ENCODE peak calls at places on chromosomes 3 and 15, in four cellular contexts. Q, U, D and C are unnamed samples.

GRCh38 chr15:34647569-34648334 is 64.3 kb upstream of the GOLGA8B start:
- DNase-seq in Q (no peak), U (no peak), D (no peak), C (no peak)

GRCh38 chr15:33506781-33507180 is 196.0 kb downstream of the RYR3 start:
- DNase-seq in Q (peak; percentile 2), U (no peak), D (no peak), C (no peak)

GRCh38 chr15:101114146-101114545 is 137.7 kb downstream of the CHSY1 start:
- DNase-seq in Q (no peak), U (no peak), D (no peak), C (no peak)

GRCh38 chr15:68518785-68519430 is 59.9 kb upstream of the CORO2B start:
- DNase-seq in Q (no peak), U (no peak), D (no peak), C (no peak)

GRCh38 chr3:49183873-49184272 is 12.5 kb downstream of the KLHDC8B start:
- DNase-seq in Q (no peak), U (no peak), D (no peak), C (no peak)

GRCh38 chr15:56797720-56798275 is 64.5 kb upstream of the ZNF280D start:
- DNase-seq in Q (no peak), U (no peak), D (peak; percentile 35), C (no peak)

GRCh38 chr3:64909011-64909410 is 221.2 kb upstream of the ADAMTS9 start:
- DNase-seq in Q (no peak), U (no peak), D (no peak), C (no peak)

GRCh38 chr3:106013971-106014370 is 145.2 kb upstream of the CBLB start:
- DNase-seq in Q (peak; percentile 83), U (peak; percentile 61), D (peak; percentile 81), C (peak; percentile 95)

GRCh38 chr3:24518990-24519367 is 24.3 kb upstream of the THRB start:
- DNase-seq in Q (no peak), U (no peak), D (no peak), C (no peak)

GRCh38 chr3:112017081-112017480 is 17.5 kb upstream of the TMPRSS7 start:
- DNase-seq in Q (no peak), U (no peak), D (no peak), C (no peak)

GRCh38 chr15:82553846-82554245 is 13.6 kb upstream of the RPS17 start:
- DNase-seq in Q (no peak), U (no peak), D (no peak), C (no peak)

GRCh38 chr3:42502429-42503250 is at the start of gene VIPR1:
- DNase-seq in Q (no peak), U (peak; percentile 93), D (no peak), C (no peak)

GRCh38 chr3:61730058-61730457 is 168.7 kb downstream of the PTPRG start:
- DNase-seq in Q (no peak), U (no peak), D (no peak), C (no peak)

GRCh38 chr3:139937674-139938279 is 2.8 kb downstream of the CLSTN2 start:
- DNase-seq in Q (peak; percentile 1), U (peak; percentile 65), D (peak; percentile 58), C (peak; percentile 2)

GRCh38 chr3:150319900-150320299 is 88.2 kb upstream of the TSC22D2 start:
- DNase-seq in Q (peak; percentile 83), U (peak; percentile 81), D (peak; percentile 95), C (peak; percentile 96)

GRCh38 chr15:85690546-85691226 is 104.0 kb downstream of the KLHL25 start:
- DNase-seq in Q (no peak), U (no peak), D (no peak), C (no peak)

GRCh38 chr3:168048414-168049330 is 47.1 kb downstream of the GOLIM4 start:
- DNase-seq in Q (no peak), U (no peak), D (no peak), C (no peak)

GRCh38 chr3:124504332-124505059 is 225.8 kb upstream of the UMPS start:
- DNase-seq in Q (peak; percentile 3), U (no peak), D (peak; percentile 39), C (peak; percentile 58)

GRCh38 chr3:288383-288782 is 91.8 kb downstream of the CHL1 start:
- DNase-seq in Q (no peak), U (no peak), D (no peak), C (no peak)

GRCh38 chr15:48617619-48618018 is 27.9 kb downstream of the FBN1 start:
- DNase-seq in Q (peak; percentile 90), U (no peak), D (peak; percentile 98), C (no peak)

DNA sequence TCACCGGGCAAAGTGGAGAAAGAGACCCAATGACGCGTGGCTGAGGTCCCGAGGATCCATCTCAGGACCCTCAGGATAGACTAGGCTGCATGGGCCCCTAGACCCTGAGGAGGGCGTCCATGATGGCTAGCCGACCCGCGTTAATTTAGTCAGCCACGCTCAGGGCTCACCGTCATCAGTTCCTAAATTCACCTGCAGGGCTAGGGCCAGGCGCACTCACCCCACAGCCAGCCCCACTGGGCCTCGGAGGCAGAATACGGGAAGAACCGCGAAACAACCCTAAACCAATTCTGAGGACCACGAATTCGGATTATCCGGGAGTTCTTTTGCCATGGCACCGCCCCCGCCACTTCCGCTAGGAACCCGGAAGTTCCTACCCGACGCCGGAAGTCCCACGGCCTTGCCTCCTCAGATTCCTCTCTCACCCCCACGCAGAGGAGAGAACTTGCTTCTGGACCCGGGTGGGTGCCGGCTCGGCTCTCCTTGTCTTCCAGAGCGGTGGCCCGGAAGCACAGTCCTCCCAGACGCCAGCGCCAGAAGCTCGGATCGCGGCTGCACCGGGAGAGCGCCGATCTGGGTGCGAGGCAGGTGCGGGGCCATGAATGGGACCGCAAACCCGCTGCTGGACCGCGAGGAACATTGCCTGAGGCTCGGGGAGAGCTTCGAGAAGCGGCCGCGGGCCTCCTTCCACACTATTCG is at the start of the genes EAF1 and METTL6:
- DNase-seq in Q (peak; percentile 37), U (peak; percentile 90), D (peak; percentile 78), C (peak; percentile 68)
- TF ChIP-seq CTCF in Q (peak; percentile 32), U (no peak), D (peak; percentile 40), C (peak; percentile 36)

GRCh38 chr15:71259866-71260265 is 144.6 kb downstream of the THSD4 start:
- DNase-seq in Q (no peak), U (no peak), D (no peak), C (no peak)

GRCh38 chr15:71252036-71252898 is 137.0 kb downstream of the THSD4 start:
- DNase-seq in Q (no peak), U (peak; percentile 78), D (peak; percentile 77), C (peak; percentile 81)

GRCh38 chr15:71261418-71261817 is 146.1 kb downstream of the THSD4 start:
- DNase-seq in Q (no peak), U (no peak), D (no peak), C (no peak)

GRCh38 chr15:71254503-71254902 is 139.2 kb downstream of the THSD4 start:
- DNase-seq in Q (no peak), U (no peak), D (no peak), C (no peak)

GRCh38 chr15:71256934-71257333 is 141.7 kb downstream of the THSD4 start:
- DNase-seq in Q (no peak), U (no peak), D (no peak), C (no peak)
- TF ChIP-seq CTCF in Q (no peak), U (no peak), D (no peak), C (peak; percentile 50)

DNA sequence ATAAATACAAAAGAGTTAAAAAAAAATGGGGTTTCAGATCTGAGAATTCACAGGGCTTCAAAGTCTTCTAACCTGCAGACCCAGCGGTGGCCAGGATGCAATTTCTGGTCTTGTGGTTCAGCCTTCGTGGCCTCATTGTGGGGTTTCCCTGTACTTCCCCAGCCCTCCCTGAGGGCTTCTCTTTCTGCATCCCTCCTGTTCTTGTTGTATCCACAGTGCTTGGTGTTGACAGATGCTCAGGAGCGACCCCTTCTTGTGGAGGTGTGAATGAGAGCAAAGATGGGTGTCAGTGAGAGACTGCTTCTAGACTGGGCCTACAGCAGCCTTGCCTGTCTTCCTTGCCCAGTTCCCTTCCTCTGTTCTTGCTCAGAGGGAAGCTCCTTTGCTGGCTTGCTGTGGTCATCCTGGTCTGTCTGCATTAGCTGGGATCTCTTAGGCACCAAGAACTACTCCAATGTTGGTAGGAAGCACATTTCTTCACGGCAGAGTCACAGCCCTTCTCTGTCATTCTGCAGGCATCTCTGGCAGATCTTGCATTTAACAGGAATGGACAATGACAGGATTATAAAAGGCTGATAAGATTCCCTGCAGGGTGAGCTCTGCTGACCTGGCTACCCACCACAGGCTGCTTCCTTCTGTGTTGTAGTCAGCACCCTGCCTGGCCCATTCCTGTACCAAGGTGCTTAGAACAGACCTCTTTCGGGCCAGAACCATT is 317.8 kb upstream of the C2CD4B start:
- DNase-seq in Q (no peak), U (peak; percentile 31), D (no peak), C (peak; percentile 81)
- TF ChIP-seq CTCF in Q (peak; percentile 37), U (peak; percentile 19), D (peak; percentile 22), C (peak; percentile 53)

DNA sequence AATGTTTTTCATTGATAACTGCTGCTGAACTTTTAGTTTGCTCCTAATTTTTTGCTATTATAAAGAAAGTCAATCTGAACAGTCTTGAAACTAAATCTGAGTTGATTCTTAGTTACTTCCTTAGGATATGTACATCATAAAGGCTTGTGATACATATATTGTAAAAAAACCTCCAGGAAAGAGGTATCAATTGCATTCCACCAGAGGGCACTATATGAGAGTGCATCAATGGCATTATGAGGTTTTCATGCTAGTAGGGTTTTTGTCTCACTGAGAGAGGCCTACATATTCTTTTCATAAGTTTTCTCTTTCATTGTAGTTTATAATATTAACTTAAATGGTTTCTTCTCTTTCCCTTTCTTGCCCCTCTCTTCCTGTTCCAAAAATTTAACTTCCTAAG is 46.9 kb downstream of the PIK3R4 start:
- DNase-seq in Q (no peak), U (peak; percentile 17), D (peak; percentile 15), C (peak; percentile 45)
- TF ChIP-seq CTCF in Q (peak; percentile 48), U (peak; percentile 39), D (peak; percentile 31), C (peak; percentile 84)

GRCh38 chr3:100697183-100697582 is 12.1 kb upstream of the TFG start:
- DNase-seq in Q (no peak), U (peak; percentile 38), D (no peak), C (no peak)
- TF ChIP-seq CTCF in Q (no peak), U (no peak), D (no peak), C (no peak)

GRCh38 chr15:70171224-70171886 is 73.6 kb upstream of the TLE3 start:
- DNase-seq in Q (no peak), U (no peak), D (peak; percentile 49), C (no peak)

GRCh38 chr15:70170096-70170699 is 72.5 kb upstream of the TLE3 start:
- DNase-seq in Q (no peak), U (no peak), D (no peak), C (no peak)

GRCh38 chr15:70172124-70172523 is 74.4 kb upstream of the TLE3 start:
- DNase-seq in Q (no peak), U (no peak), D (no peak), C (no peak)

GRCh38 chr15:70169147-70169546 is 71.4 kb upstream of the TLE3 start:
- DNase-seq in Q (no peak), U (no peak), D (no peak), C (no peak)

GRCh38 chr15:70172561-70172960 is 74.8 kb upstream of the TLE3 start:
- DNase-seq in Q (no peak), U (no peak), D (no peak), C (no peak)
- TF ChIP-seq CTCF in Q (no peak), U (no peak), D (no peak), C (peak; percentile 27)

GRCh38 chr3:95609411-95609810 is 1205.0 kb upstream of the EPHA6 start:
- DNase-seq in Q (no peak), U (no peak), D (no peak), C (no peak)
- TF ChIP-seq CTCF in Q (no peak), U (no peak), D (no peak), C (no peak)